ENCODE peak calls at places on chromosome 18, in eight cellular contexts. Y is thoracic aorta, U is neural progenitor cell, I is SJSA1, C is aorta, X is stomach, B is fibroblast of lung, H is IMR-90. O is an unnamed sample. For H3K9me3, the result is how much of the 10 kb centered on the place peaks cover.

GRCh38 chr18:46751882-46752281 is 5.0 kb downstream of the ST8SIA5 start:
- DNase-seq in Y (no peak), U (no peak), I (no peak), C (no peak), X (no peak), B (no peak), H (no peak), O (no peak)

GRCh38 chr18:27599202-27599829 is 414.2 kb upstream of the CHST9 start:
- DNase-seq in Y (no peak), U (peak), I (no peak), C (no peak), X (peak), B (peak), H (peak), O (no peak)

GRCh38 chr18:10543277-10543676 is 17.4 kb downstream of the NAPG start:
- DNase-seq in Y (no peak), U (no peak), I (no peak), C (no peak), X (no peak), B (peak), H (peak), O (no peak)

GRCh38 chr18:10006261-10006903 is 92.6 kb downstream of the VAPA start:
- DNase-seq in Y (no peak), U (no peak), I (no peak), C (no peak), X (no peak), B (peak), H (peak), O (no peak)

GRCh38 chr18:78875268-78875997 is 104.2 kb upstream of the SALL3 start:
- DNase-seq in Y (no peak), U (peak), I (no peak), C (no peak), X (no peak), B (no peak), H (no peak), O (no peak)

GRCh38 chr18:44719519-44720060 is 38.9 kb downstream of the SETBP1 start:
- DNase-seq in Y (no peak), U (no peak), I (no peak), C (no peak), X (no peak), B (no peak), H (no peak), O (no peak)

GRCh38 chr18:45998244-45998643 is 31.1 kb upstream of the EPG5 start:
- DNase-seq in Y (no peak), U (no peak), I (no peak), C (no peak), X (no peak), B (no peak), H (no peak), O (no peak)

GRCh38 chr18:5604778-5605177 is 61.0 kb upstream of the EPB41L3 start:
- DNase-seq in Y (no peak), U (no peak), I (no peak), C (no peak), X (no peak), B (no peak), H (no peak), O (no peak)

GRCh38 chr18:36349552-36349951 is 52.0 kb downstream of the FHOD3 start:
- DNase-seq in Y (no peak), U (no peak), I (no peak), C (no peak), X (no peak), B (no peak), H (peak), O (no peak)

GRCh38 chr18:49446481-49446880 is 14.0 kb downstream of the DYM start:
- DNase-seq in Y (no peak), U (no peak), I (no peak), C (no peak), X (no peak), B (peak), H (peak), O (no peak)

GRCh38 chr18:49444599-49444998 is 15.8 kb downstream of the DYM start:
- DNase-seq in Y (no peak), U (no peak), I (no peak), C (no peak), X (no peak), B (no peak), H (no peak), O (no peak)

GRCh38 chr18:49443837-49444236 is 16.6 kb downstream of the DYM start:
- DNase-seq in Y (no peak), U (no peak), I (no peak), C (no peak), X (no peak), B (no peak), H (no peak), O (no peak)

GRCh38 chr18:49447810-49448745 is 12.4 kb downstream of the DYM start:
- DNase-seq in Y (no peak), U (peak), I (no peak), C (no peak), X (no peak), B (peak), H (peak), O (no peak)
- H3K9me3 ChIP-seq in Y (under half), U (under half), I (under half), C (under half), X (under half), B (under half), H (under half), O (under half)

GRCh38 chr18:79888016-79888415 is 63.4 kb downstream of the SLC66A2 start:
- DNase-seq in Y (no peak), U (no peak), I (peak), C (no peak), X (no peak), B (no peak), H (no peak), O (no peak)
- H3K9me3 ChIP-seq in Y (under half), U (under half), I (under half), C (under half), X (half or more), B (under half), H (under half), O (under half)

GRCh38 chr18:1053654-1054315 is 149.1 kb downstream of the ADCYAP1 start:
- DNase-seq in Y (no peak), U (no peak), I (no peak), C (no peak), X (no peak), B (no peak), H (no peak), O (no peak)

GRCh38 chr18:1056404-1056803 is 151.7 kb downstream of the ADCYAP1 start:
- DNase-seq in Y (no peak), U (no peak), I (no peak), C (no peak), X (no peak), B (no peak), H (no peak), O (no peak)

GRCh38 chr18:1052301-1052700 is 147.6 kb downstream of the ADCYAP1 start:
- DNase-seq in Y (no peak), U (no peak), I (no peak), C (no peak), X (no peak), B (no peak), H (no peak), O (no peak)

GRCh38 chr18:1062592-1062991 is 157.9 kb downstream of the ADCYAP1 start:
- DNase-seq in Y (no peak), U (peak), I (no peak), C (no peak), X (no peak), B (no peak), H (no peak), O (no peak)

DNA sequence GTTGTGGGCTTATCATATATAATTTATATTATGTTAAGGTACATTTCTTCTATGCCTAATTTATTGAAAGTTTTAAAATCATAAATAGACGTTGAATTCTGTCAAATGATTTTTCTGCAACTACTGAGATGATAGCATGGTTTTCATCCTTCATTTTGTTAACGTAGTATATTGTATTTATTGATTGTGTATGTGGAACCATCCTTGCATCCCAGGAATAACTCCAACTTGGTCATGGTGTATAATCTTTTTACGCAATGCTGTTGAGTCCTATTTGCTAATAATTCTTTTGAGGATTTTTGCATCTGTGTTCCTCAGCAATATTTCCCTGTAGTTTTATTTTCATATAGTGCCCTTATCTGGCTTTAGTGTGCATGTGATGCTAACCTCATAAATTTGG is 152.7 kb downstream of the ADCYAP1 start:
- DNase-seq in Y (no peak), U (no peak), I (no peak), C (no peak), X (no peak), B (no peak), H (no peak), O (no peak)
- H3K9me3 ChIP-seq in Y (under half), U (under half), I (under half), C (under half), X (under half), B (under half), H (under half), O (under half)

GRCh38 chr18:13700153-13700552 is 26.2 kb downstream of the FAM210A start:
- DNase-seq in Y (no peak), U (no peak), I (no peak), C (no peak), X (no peak), B (no peak), H (no peak), O (no peak)

GRCh38 chr18:13696961-13697360 is 29.4 kb downstream of the FAM210A start:
- DNase-seq in Y (no peak), U (no peak), I (no peak), C (no peak), X (no peak), B (no peak), H (peak), O (no peak)
- H3K9me3 ChIP-seq in Y (under half), U (under half), I (under half), C (under half), X (under half), B (under half), H (under half), O (under half)

GRCh38 chr18:49827996-49828395 is 14.7 kb upstream of the ACAA2 start:
- DNase-seq in Y (no peak), U (no peak), I (no peak), C (no peak), X (no peak), B (no peak), H (no peak), O (no peak)

GRCh38 chr18:49833804-49834203 is 20.5 kb upstream of the ACAA2 start:
- DNase-seq in Y (no peak), U (no peak), I (no peak), C (no peak), X (no peak), B (no peak), H (no peak), O (no peak)

GRCh38 chr18:49837889-49838288 is 24.6 kb upstream of the ACAA2 start:
- DNase-seq in Y (no peak), U (no peak), I (no peak), C (no peak), X (no peak), B (no peak), H (no peak), O (no peak)

GRCh38 chr18:49835405-49835804 is 22.1 kb upstream of the ACAA2 start:
- DNase-seq in Y (no peak), U (no peak), I (no peak), C (no peak), X (no peak), B (no peak), H (no peak), O (no peak)

GRCh38 chr18:49832221-49832647 is 18.9 kb upstream of the ACAA2 start:
- DNase-seq in Y (no peak), U (no peak), I (no peak), C (no peak), X (no peak), B (no peak), H (no peak), O (no peak)
- H3K9me3 ChIP-seq in Y (under half), U (under half), I (under half), C (under half), X (under half), B (under half), H (under half), O (under half)

GRCh38 chr18:50465211-50466153 is 90.6 kb downstream of the SKA1 start:
- DNase-seq in Y (no peak), U (no peak), I (no peak), C (no peak), X (no peak), B (no peak), H (no peak), O (no peak)
- H3K9me3 ChIP-seq in Y (under half), U (under half), I (under half), C (under half), X (under half), B (under half), H (under half), O (under half)